ENCODE peak calls at places on chromosomes 4 and X, in seven cellular contexts. One of them, this sample, is unnamed.

GRCh38 chr4:107740950-107741701 is 21.1 kb upstream of the PAPSS1 start:
- DNase-seq in activated CD4-positive, alpha-beta T cell treated with anti-CD3 and anti-CD28 coated beads, Interleukin-2, amount 50 U/mL, for 4 hours: no peak
- DNase-seq in memory B cell: no peak
- DNase-seq in germinal center: no peak
- DNase-seq in T-helper 17 cell: no peak
- DNase-seq in NCI-H345: no peak
- DNase-seq in iris pigment epithelial cell: peak
- DNase-seq in this sample: no peak

GRCh38 chr4:112894480-112894879 is 155.0 kb upstream of the ANK2 start:
- DNase-seq in germinal center: no peak
- DNase-seq in T-helper 17 cell: no peak
- DNase-seq in iris pigment epithelial cell: no peak
- DNase-seq in activated CD4-positive, alpha-beta T cell treated with anti-CD3 and anti-CD28 coated beads, Interleukin-2, amount 50 U/mL, for 4 hours: no peak
- DNase-seq in NCI-H345: no peak
- DNase-seq in memory B cell: no peak
- DNase-seq in this sample: no peak

GRCh38 chr4:42673084-42673429 is 16.2 kb upstream of the ATP8A1 start:
- DNase-seq in NCI-H345: peak
- DNase-seq in iris pigment epithelial cell: peak
- DNase-seq in memory B cell: no peak
- DNase-seq in germinal center: no peak
- DNase-seq in T-helper 17 cell: no peak
- DNase-seq in activated CD4-positive, alpha-beta T cell treated with anti-CD3 and anti-CD28 coated beads, Interleukin-2, amount 50 U/mL, for 4 hours: no peak
- DNase-seq in this sample: no peak

GRCh38 chrX:64439551-64439950 is 44.3 kb upstream of the MTMR8 start:
- DNase-seq in T-helper 17 cell: no peak
- DNase-seq in memory B cell: no peak
- DNase-seq in germinal center: no peak
- DNase-seq in NCI-H345: no peak
- DNase-seq in iris pigment epithelial cell: no peak
- DNase-seq in activated CD4-positive, alpha-beta T cell treated with anti-CD3 and anti-CD28 coated beads, Interleukin-2, amount 50 U/mL, for 4 hours: no peak
- DNase-seq in this sample: no peak

GRCh38 chr4:152359208-152360044 is 176.5 kb downstream of the FBXW7 start:
- DNase-seq in NCI-H345: no peak
- DNase-seq in iris pigment epithelial cell: no peak
- DNase-seq in T-helper 17 cell: no peak
- DNase-seq in memory B cell: no peak
- DNase-seq in activated CD4-positive, alpha-beta T cell treated with anti-CD3 and anti-CD28 coated beads, Interleukin-2, amount 50 U/mL, for 4 hours: no peak
- DNase-seq in germinal center: no peak
- DNase-seq in this sample: peak

GRCh38 chr4:72194046-72194445 is 162.2 kb downstream of the NPFFR2 start:
- DNase-seq in germinal center: no peak
- DNase-seq in memory B cell: no peak
- DNase-seq in iris pigment epithelial cell: no peak
- DNase-seq in activated CD4-positive, alpha-beta T cell treated with anti-CD3 and anti-CD28 coated beads, Interleukin-2, amount 50 U/mL, for 4 hours: no peak
- DNase-seq in NCI-H345: no peak
- DNase-seq in T-helper 17 cell: no peak
- DNase-seq in this sample: no peak

GRCh38 chrX:14398725-14399124 is 130.6 kb upstream of the GLRA2 start:
- DNase-seq in T-helper 17 cell: no peak
- DNase-seq in germinal center: no peak
- DNase-seq in activated CD4-positive, alpha-beta T cell treated with anti-CD3 and anti-CD28 coated beads, Interleukin-2, amount 50 U/mL, for 4 hours: no peak
- DNase-seq in iris pigment epithelial cell: peak
- DNase-seq in memory B cell: no peak
- DNase-seq in NCI-H345: no peak
- DNase-seq in this sample: no peak

GRCh38 chrX:149259241-149259640 is 245.9 kb downstream of the IDS start:
- DNase-seq in iris pigment epithelial cell: peak
- DNase-seq in T-helper 17 cell: no peak
- DNase-seq in activated CD4-positive, alpha-beta T cell treated with anti-CD3 and anti-CD28 coated beads, Interleukin-2, amount 50 U/mL, for 4 hours: no peak
- DNase-seq in germinal center: no peak
- DNase-seq in NCI-H345: no peak
- DNase-seq in memory B cell: no peak
- DNase-seq in this sample: no peak

GRCh38 chr4:39466747-39467146 is 7.9 kb downstream of the LIAS start:
- DNase-seq in T-helper 17 cell: no peak
- DNase-seq in memory B cell: no peak
- DNase-seq in activated CD4-positive, alpha-beta T cell treated with anti-CD3 and anti-CD28 coated beads, Interleukin-2, amount 50 U/mL, for 4 hours: no peak
- DNase-seq in germinal center: no peak
- DNase-seq in NCI-H345: no peak
- DNase-seq in iris pigment epithelial cell: peak
- DNase-seq in this sample: no peak

GRCh38 chrX:37905436-37906147 is 58.2 kb upstream of the DYNLT3 start:
- DNase-seq in T-helper 17 cell: no peak
- DNase-seq in memory B cell: no peak
- DNase-seq in NCI-H345: peak
- DNase-seq in germinal center: no peak
- DNase-seq in iris pigment epithelial cell: peak
- DNase-seq in activated CD4-positive, alpha-beta T cell treated with anti-CD3 and anti-CD28 coated beads, Interleukin-2, amount 50 U/mL, for 4 hours: no peak
- DNase-seq in this sample: no peak

GRCh38 chr4:8117278-8117682 is 41.3 kb downstream of the ABLIM2 start:
- DNase-seq in germinal center: peak
- DNase-seq in memory B cell: no peak
- DNase-seq in T-helper 17 cell: no peak
- DNase-seq in NCI-H345: peak
- DNase-seq in activated CD4-positive, alpha-beta T cell treated with anti-CD3 and anti-CD28 coated beads, Interleukin-2, amount 50 U/mL, for 4 hours: no peak
- DNase-seq in iris pigment epithelial cell: peak
- DNase-seq in this sample: no peak

GRCh38 chr4:76579596-76580375 is 144.8 kb downstream of the SHROOM3 start:
- DNase-seq in iris pigment epithelial cell: no peak
- DNase-seq in T-helper 17 cell: no peak
- DNase-seq in NCI-H345: peak
- DNase-seq in activated CD4-positive, alpha-beta T cell treated with anti-CD3 and anti-CD28 coated beads, Interleukin-2, amount 50 U/mL, for 4 hours: no peak
- DNase-seq in germinal center: no peak
- DNase-seq in memory B cell: no peak
- DNase-seq in this sample: no peak

GRCh38 chrX:9293051-9293496 is 171.8 kb upstream of the TBL1X start:
- DNase-seq in iris pigment epithelial cell: no peak
- DNase-seq in germinal center: no peak
- DNase-seq in activated CD4-positive, alpha-beta T cell treated with anti-CD3 and anti-CD28 coated beads, Interleukin-2, amount 50 U/mL, for 4 hours: no peak
- DNase-seq in T-helper 17 cell: no peak
- DNase-seq in memory B cell: no peak
- DNase-seq in NCI-H345: no peak
- DNase-seq in this sample: no peak

GRCh38 chr4:140238353-140239041 is 84.5 kb upstream of the MAML3 start:
- DNase-seq in germinal center: no peak
- DNase-seq in activated CD4-positive, alpha-beta T cell treated with anti-CD3 and anti-CD28 coated beads, Interleukin-2, amount 50 U/mL, for 4 hours: no peak
- DNase-seq in T-helper 17 cell: no peak
- DNase-seq in memory B cell: no peak
- DNase-seq in NCI-H345: peak
- DNase-seq in iris pigment epithelial cell: peak
- DNase-seq in this sample: peak

GRCh38 chr4:78057135-78057599 is at the start of gene FRAS1:
- DNase-seq in activated CD4-positive, alpha-beta T cell treated with anti-CD3 and anti-CD28 coated beads, Interleukin-2, amount 50 U/mL, for 4 hours: no peak
- DNase-seq in iris pigment epithelial cell: peak
- DNase-seq in memory B cell: peak
- DNase-seq in NCI-H345: peak
- DNase-seq in germinal center: peak
- DNase-seq in T-helper 17 cell: no peak
- DNase-seq in this sample: no peak

GRCh38 chrX:111041018-111041462 is 55.0 kb upstream of the PAK3 start:
- DNase-seq in memory B cell: no peak
- DNase-seq in T-helper 17 cell: no peak
- DNase-seq in NCI-H345: no peak
- DNase-seq in activated CD4-positive, alpha-beta T cell treated with anti-CD3 and anti-CD28 coated beads, Interleukin-2, amount 50 U/mL, for 4 hours: no peak
- DNase-seq in germinal center: no peak
- DNase-seq in iris pigment epithelial cell: peak
- DNase-seq in this sample: no peak

GRCh38 chrX:119686087-119686639 is 6.8 kb downstream of the SEPTIN6 start:
- DNase-seq in germinal center: no peak
- DNase-seq in memory B cell: no peak
- DNase-seq in T-helper 17 cell: no peak
- DNase-seq in iris pigment epithelial cell: no peak
- DNase-seq in NCI-H345: no peak
- DNase-seq in activated CD4-positive, alpha-beta T cell treated with anti-CD3 and anti-CD28 coated beads, Interleukin-2, amount 50 U/mL, for 4 hours: no peak
- DNase-seq in this sample: no peak

GRCh38 chrX:118726887-118727685 is at the start of gene IL13RA1:
- DNase-seq in NCI-H345: peak
- DNase-seq in iris pigment epithelial cell: peak
- DNase-seq in T-helper 17 cell: no peak
- DNase-seq in germinal center: no peak
- DNase-seq in activated CD4-positive, alpha-beta T cell treated with anti-CD3 and anti-CD28 coated beads, Interleukin-2, amount 50 U/mL, for 4 hours: no peak
- DNase-seq in memory B cell: no peak
- DNase-seq in this sample: no peak

GRCh38 chrX:9627827-9628406 is 137.7 kb downstream of the GPR143 start:
- DNase-seq in memory B cell: no peak
- DNase-seq in germinal center: no peak
- DNase-seq in activated CD4-positive, alpha-beta T cell treated with anti-CD3 and anti-CD28 coated beads, Interleukin-2, amount 50 U/mL, for 4 hours: no peak
- DNase-seq in iris pigment epithelial cell: peak
- DNase-seq in NCI-H345: no peak
- DNase-seq in T-helper 17 cell: no peak
- DNase-seq in this sample: no peak

GRCh38 chrX:111039606-111040005 is 56.4 kb upstream of the PAK3 start:
- DNase-seq in germinal center: no peak
- DNase-seq in iris pigment epithelial cell: no peak
- DNase-seq in activated CD4-positive, alpha-beta T cell treated with anti-CD3 and anti-CD28 coated beads, Interleukin-2, amount 50 U/mL, for 4 hours: no peak
- DNase-seq in memory B cell: no peak
- DNase-seq in T-helper 17 cell: no peak
- DNase-seq in NCI-H345: no peak
- DNase-seq in this sample: no peak

GRCh38 chr4:110632506-110633357 is 9.9 kb upstream of the PITX2 start:
- DNase-seq in NCI-H345: no peak
- DNase-seq in memory B cell: no peak
- DNase-seq in T-helper 17 cell: no peak
- DNase-seq in germinal center: no peak
- DNase-seq in activated CD4-positive, alpha-beta T cell treated with anti-CD3 and anti-CD28 coated beads, Interleukin-2, amount 50 U/mL, for 4 hours: no peak
- DNase-seq in iris pigment epithelial cell: peak
- DNase-seq in this sample: no peak

GRCh38 chr4:105707783-105708182 is 706 bp downstream of the INTS12 start:
- DNase-seq in germinal center: no peak
- DNase-seq in activated CD4-positive, alpha-beta T cell treated with anti-CD3 and anti-CD28 coated beads, Interleukin-2, amount 50 U/mL, for 4 hours: no peak
- DNase-seq in NCI-H345: no peak
- DNase-seq in iris pigment epithelial cell: peak
- DNase-seq in memory B cell: no peak
- DNase-seq in T-helper 17 cell: no peak
- DNase-seq in this sample: no peak

GRCh38 chrX:138853936-138854335 is 142.4 kb upstream of the FGF13 start:
- DNase-seq in T-helper 17 cell: no peak
- DNase-seq in activated CD4-positive, alpha-beta T cell treated with anti-CD3 and anti-CD28 coated beads, Interleukin-2, amount 50 U/mL, for 4 hours: no peak
- DNase-seq in memory B cell: no peak
- DNase-seq in iris pigment epithelial cell: no peak
- DNase-seq in NCI-H345: no peak
- DNase-seq in germinal center: no peak
- DNase-seq in this sample: no peak

GRCh38 chr4:182185491-182185890 is 57.7 kb upstream of the TENM3 start:
- DNase-seq in iris pigment epithelial cell: no peak
- DNase-seq in memory B cell: no peak
- DNase-seq in germinal center: no peak
- DNase-seq in NCI-H345: no peak
- DNase-seq in T-helper 17 cell: no peak
- DNase-seq in activated CD4-positive, alpha-beta T cell treated with anti-CD3 and anti-CD28 coated beads, Interleukin-2, amount 50 U/mL, for 4 hours: no peak
- DNase-seq in this sample: no peak

GRCh38 chrX:151516538-151517187 is 46.8 kb upstream of the PASD1 start:
- DNase-seq in germinal center: no peak
- DNase-seq in T-helper 17 cell: no peak
- DNase-seq in activated CD4-positive, alpha-beta T cell treated with anti-CD3 and anti-CD28 coated beads, Interleukin-2, amount 50 U/mL, for 4 hours: no peak
- DNase-seq in iris pigment epithelial cell: no peak
- DNase-seq in NCI-H345: no peak
- DNase-seq in memory B cell: no peak
- DNase-seq in this sample: no peak

GRCh38 chr4:116539744-116540143 is 545.6 kb downstream of the TRAM1L1 start:
- DNase-seq in activated CD4-positive, alpha-beta T cell treated with anti-CD3 and anti-CD28 coated beads, Interleukin-2, amount 50 U/mL, for 4 hours: no peak
- DNase-seq in NCI-H345: no peak
- DNase-seq in germinal center: no peak
- DNase-seq in iris pigment epithelial cell: no peak
- DNase-seq in memory B cell: no peak
- DNase-seq in T-helper 17 cell: no peak
- DNase-seq in this sample: no peak

GRCh38 chrX:113741744-113742143 is 842.1 kb upstream of the HTR2C start:
- DNase-seq in NCI-H345: no peak
- DNase-seq in germinal center: no peak
- DNase-seq in iris pigment epithelial cell: peak
- DNase-seq in memory B cell: no peak
- DNase-seq in T-helper 17 cell: no peak
- DNase-seq in activated CD4-positive, alpha-beta T cell treated with anti-CD3 and anti-CD28 coated beads, Interleukin-2, amount 50 U/mL, for 4 hours: no peak
- DNase-seq in this sample: no peak

GRCh38 chrX:132532955-132533354 is 44.1 kb upstream of the MBNL3 start:
- DNase-seq in germinal center: no peak
- DNase-seq in iris pigment epithelial cell: peak
- DNase-seq in NCI-H345: no peak
- DNase-seq in T-helper 17 cell: no peak
- DNase-seq in memory B cell: no peak
- DNase-seq in activated CD4-positive, alpha-beta T cell treated with anti-CD3 and anti-CD28 coated beads, Interleukin-2, amount 50 U/mL, for 4 hours: no peak
- DNase-seq in this sample: no peak

This sample was measured in SIG-M5.